ENCODE peak calls at places on chromosomes 4 and X, in six cellular contexts. N is Caco-2, G is mammary epithelial cell, X is endothelial cell, T is Peyer's patch, B is left ventricle myocardium inferior. Z is an unnamed sample.

GRCh38 chr4:60790608-60791007 is 409.5 kb upstream of the ADGRL3 start:
- DNase-seq in B (no peak), N (no peak), T (no peak), X (no peak), G (no peak), Z (no peak)

GRCh38 chrX:131901581-131901980 is 121.5 kb upstream of the STK26 start:
- DNase-seq in T (no peak), X (no peak), G (no peak), B (no peak), N (no peak), Z (no peak)

GRCh38 chr4:7256989-7257810 is 64.9 kb downstream of the SORCS2 start:
- DNase-seq in X (no peak), T (no peak), G (no peak), N (no peak), B (peak; percentile 82), Z (no peak)

GRCh38 chr4:53196195-53196641 is 169.6 kb downstream of the SCFD2 start:
- DNase-seq in N (no peak), X (no peak), T (no peak), G (no peak), B (no peak), Z (no peak)

GRCh38 chr4:158484173-158484885 is 37.4 kb upstream of the RXFP1 start:
- DNase-seq in B (no peak), G (peak; percentile 89), T (no peak), N (no peak), X (no peak), Z (no peak)

GRCh38 chr4:55509272-55509671 is 37.4 kb downstream of the CLOCK start:
- DNase-seq in X (no peak), T (no peak), G (no peak), B (no peak), N (no peak), Z (no peak)

GRCh38 chrX:261167-261857 is 19.9 kb upstream of the PLCXD1 start:
- DNase-seq in B (no peak), T (peak; percentile 35), X (no peak), G (peak; percentile 24), N (peak; percentile 84), Z (no peak)

GRCh38 chr4:145178740-145179139 is 1.6 kb downstream of the OTUD4 start:
- DNase-seq in T (no peak), G (peak; percentile 8), N (no peak), X (no peak), B (no peak), Z (no peak)

GRCh38 chr4:15754323-15754722 is 23.8 kb upstream of the CD38 start:
- DNase-seq in T (no peak), B (no peak), X (no peak), N (no peak), G (no peak), Z (no peak)

GRCh38 chr4:88275516-88275915 is 8.8 kb downstream of the PPM1K start:
- DNase-seq in T (no peak), B (no peak), N (no peak), X (no peak), G (no peak), Z (no peak)

GRCh38 chr4:89765966-89766365 is 71.0 kb downstream of the SNCA start:
- DNase-seq in T (no peak), N (no peak), G (peak; percentile 86), X (no peak), B (no peak), Z (peak; percentile 61)

GRCh38 chr4:139744232-139744631 is 78.6 kb downstream of the MGST2 start:
- DNase-seq in B (no peak), T (no peak), X (no peak), G (no peak), N (no peak), Z (no peak)

GRCh38 chr4:139740121-139740520 is 74.5 kb downstream of the MGST2 start:
- DNase-seq in G (no peak), X (no peak), N (no peak), T (no peak), B (no peak), Z (peak; percentile 65)

GRCh38 chr4:139738846-139739613 is 73.4 kb downstream of the MGST2 start:
- DNase-seq in G (no peak), N (no peak), T (no peak), B (no peak), X (no peak), Z (no peak)

GRCh38 chr4:139743027-139743426 is 77.4 kb downstream of the MGST2 start:
- DNase-seq in G (no peak), B (no peak), T (no peak), X (no peak), N (no peak), Z (no peak)

GRCh38 chr4:139740531-139741041 is 75.0 kb downstream of the MGST2 start:
- DNase-seq in B (peak; percentile 60), G (peak; percentile 59), T (peak; percentile 64), N (no peak), X (no peak), Z (peak; percentile 84)
- TF ChIP-seq CTCF in B (peak; percentile 39), G (no peak), T (no peak), N (no peak), X (no peak), Z (no peak)

DNA sequence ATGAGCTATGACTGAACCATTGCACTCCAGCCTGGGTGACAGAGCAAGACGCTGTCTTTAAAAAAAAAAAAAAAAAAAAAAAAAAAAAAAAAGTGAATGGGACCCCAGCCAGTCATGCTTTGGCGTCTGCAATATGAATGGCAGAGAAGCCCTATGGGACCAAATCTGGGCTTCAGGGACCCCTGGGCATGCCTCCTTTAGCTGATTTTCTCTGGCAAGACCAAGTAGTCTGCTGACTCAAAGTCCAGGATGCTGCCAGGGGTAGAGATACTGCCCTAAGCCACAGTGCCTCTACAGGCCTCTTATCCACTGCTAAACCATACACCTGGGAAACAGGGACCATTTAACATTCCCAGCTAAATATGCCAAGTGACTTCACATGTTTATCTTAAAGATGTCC is 6.0 kb downstream of the RPS4X start:
- DNase-seq in X (no peak), B (no peak), T (no peak), N (no peak), G (no peak), Z (no peak)
- TF ChIP-seq CTCF in X (no peak), B (no peak), T (no peak), N (no peak), G (no peak), Z (no peak)

GRCh38 chrX:71617742-71618141 is 569 bp downstream of the CXCR3 start:
- DNase-seq in X (no peak), B (no peak), G (no peak), T (no peak), N (no peak), Z (no peak)

GRCh38 chrX:71618303-71618721 is at the start of gene CXCR3:
- DNase-seq in B (peak; percentile 37), G (no peak), X (no peak), T (peak; percentile 72), N (no peak), Z (peak; percentile 75)

GRCh38 chrX:71615056-71615455 is 3.3 kb downstream of the CXCR3 start:
- DNase-seq in N (no peak), G (no peak), X (no peak), B (no peak), T (no peak), Z (no peak)

GRCh38 chrX:71615954-71616353 is 2.4 kb downstream of the CXCR3 start:
- DNase-seq in B (no peak), N (no peak), G (no peak), T (no peak), X (no peak), Z (no peak)

GRCh38 chrX:71616672-71617529 is 1.4 kb downstream of the CXCR3 start:
- DNase-seq in X (no peak), G (no peak), B (no peak), N (no peak), T (peak; percentile 86), Z (no peak)
- TF ChIP-seq CTCF in X (no peak), G (no peak), B (no peak), N (no peak), T (no peak), Z (no peak)

GRCh38 chr4:107376293-107376692 is 340.2 kb upstream of the DKK2 start:
- DNase-seq in G (no peak), T (no peak), N (no peak), X (no peak), B (no peak), Z (no peak)

GRCh38 chr4:107380190-107380589 is 339.8 kb downstream of the PAPSS1 start:
- DNase-seq in G (no peak), T (no peak), X (no peak), B (no peak), N (no peak), Z (no peak)

GRCh38 chr4:107380836-107381438 is 339.1 kb downstream of the PAPSS1 start:
- DNase-seq in T (no peak), X (no peak), G (no peak), N (no peak), B (no peak), Z (no peak)

DNA sequence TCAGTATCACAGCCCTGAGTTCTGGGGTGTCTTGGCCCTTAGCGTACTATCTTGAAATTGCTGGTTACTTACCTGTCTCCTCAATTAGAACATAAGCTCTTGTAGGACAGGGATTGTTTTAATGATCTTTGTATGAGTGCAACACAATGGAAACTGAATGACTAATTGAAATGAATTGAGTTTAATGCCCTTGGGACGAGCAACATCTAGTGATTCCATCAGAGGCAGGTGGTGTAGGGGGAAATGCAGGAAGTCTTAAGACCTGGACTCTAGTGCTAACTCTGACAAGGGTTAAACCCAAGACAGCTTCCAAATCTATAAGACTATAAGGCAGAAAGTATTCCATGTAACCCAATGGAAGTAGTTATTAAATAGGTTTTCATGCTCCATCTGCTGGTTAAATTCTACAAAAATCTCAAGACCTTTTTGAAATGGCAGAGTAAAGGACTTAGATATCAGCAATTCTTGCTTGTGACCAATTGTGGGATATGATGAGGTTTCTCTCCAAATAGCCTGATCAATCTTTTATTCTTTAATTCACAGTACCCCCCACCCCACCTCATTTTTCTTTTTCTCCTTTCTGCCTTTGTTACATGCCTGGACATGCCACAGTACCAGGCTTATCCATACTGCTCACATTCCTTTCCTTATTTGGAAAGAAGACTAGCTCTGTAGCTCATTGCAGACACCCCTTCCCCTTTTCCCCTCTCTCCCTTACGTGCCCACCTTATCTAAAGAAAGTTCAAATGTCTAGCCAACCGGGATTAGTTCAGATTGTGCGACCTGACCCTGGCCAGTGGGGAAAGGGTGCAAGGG is 340.8 kb downstream of the PAPSS1 start:
- DNase-seq in G (peak; percentile 29), B (no peak), N (no peak), X (no peak), T (no peak), Z (no peak)
- TF ChIP-seq CTCF in G (no peak), B (no peak), N (no peak), X (no peak), T (no peak), Z (no peak)

DNA sequence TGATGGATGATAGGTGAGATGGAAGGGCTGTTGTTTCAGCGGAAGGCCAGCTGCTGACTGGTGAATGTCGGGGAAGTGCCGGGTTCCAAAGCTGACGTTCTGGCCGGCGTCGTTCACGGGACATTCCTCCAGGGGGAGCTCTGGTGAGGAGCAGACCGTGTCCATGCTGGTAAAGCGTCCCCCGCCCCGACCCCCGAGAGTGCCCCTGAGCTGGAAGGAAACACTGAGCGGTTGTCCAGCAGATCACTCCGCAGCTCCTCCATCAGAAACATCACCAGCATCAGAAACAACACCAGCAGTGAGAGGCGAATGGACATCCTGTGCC is 18.6 kb upstream of the ADRA2C start:
- DNase-seq in X (peak; percentile 67), G (no peak), T (no peak), N (no peak), B (no peak), Z (no peak)
- TF ChIP-seq CTCF in X (peak; percentile 33), G (no peak), T (peak; percentile 10), N (no peak), B (peak; percentile 54), Z (peak; percentile 20)